ENCODE peak calls at places on chromosomes 13 and 19, in nine cellular contexts. K is thoracic aorta, A is epithelial cell of esophagus, T is NCI-H2227 treated with DMSO at 0.1 percent for 48 hours, S is posterior cingulate gyrus, J is GM23338, X is substantia nigra, Z is Right ventricle myocardium superior, B is SW 1271. U is an unnamed sample.

GRCh38 chr19:52691737-52692136 is 43.1 kb downstream of the ZNF611 start:
- DNase-seq in T (no peak), S (no peak), A (no peak), B (no peak), J (no peak), K (no peak), Z (no peak), X (no peak), U (no peak)

GRCh38 chr13:75473472-75473871 is 8.5 kb downstream of the TBC1D4 start:
- DNase-seq in S (no peak), J (no peak), Z (no peak), A (no peak), B (no peak), K (no peak), T (no peak), X (no peak), U (no peak)

GRCh38 chr13:29434217-29434940 is 161.1 kb downstream of the SLC7A1 start:
- DNase-seq in A (no peak), J (no peak), S (no peak), T (no peak), X (no peak), Z (no peak), B (no peak), K (no peak), U (no peak)

GRCh38 chr19:2054763-2055162 is 3.7 kb upstream of the MKNK2 start:
- DNase-seq in X (no peak), A (no peak), K (no peak), Z (peak), J (no peak), S (no peak), T (no peak), B (no peak), U (no peak)

GRCh38 chr19:15962319-15962718 is 13.5 kb downstream of the OR10H4 start:
- DNase-seq in Z (no peak), T (no peak), A (no peak), K (no peak), S (no peak), J (no peak), B (no peak), X (no peak), U (no peak)

GRCh38 chr19:3108775-3109174 is 14.6 kb downstream of the GNA11 start:
- DNase-seq in T (no peak), S (no peak), B (no peak), A (peak), J (peak), Z (peak), X (no peak), K (no peak), U (peak)

GRCh38 chr13:28582225-28582891 is 76.6 kb upstream of the POMP start:
- DNase-seq in X (no peak), T (no peak), S (no peak), J (no peak), K (no peak), Z (no peak), B (no peak), A (no peak), U (no peak)

GRCh38 chr13:78601124-78601885 is 2.0 kb downstream of the POU4F1 start:
- DNase-seq in J (peak), X (no peak), K (no peak), T (peak), B (no peak), A (no peak), S (peak), Z (no peak), U (no peak)

GRCh38 chr19:20423381-20424207 is 142.0 kb downstream of the ZNF737 start:
- DNase-seq in A (peak), J (peak), S (peak), B (no peak), Z (peak), X (peak), T (peak), K (no peak), U (no peak)

GRCh38 chr13:30800107-30800506 is 64.8 kb downstream of the ALOX5AP start:
- DNase-seq in K (no peak), A (no peak), B (no peak), S (no peak), T (no peak), Z (no peak), J (no peak), X (no peak), U (no peak)

GRCh38 chr19:10168386-10168948 is 26.3 kb downstream of the DNMT1 start:
- DNase-seq in X (no peak), B (no peak), J (no peak), Z (no peak), A (no peak), S (no peak), T (no peak), K (no peak), U (no peak)

GRCh38 chr13:36157475-36157874 is 26.3 kb upstream of the DCLK1 start:
- DNase-seq in Z (no peak), S (no peak), A (no peak), J (no peak), K (no peak), X (no peak), T (no peak), B (no peak), U (no peak)

GRCh38 chr13:32175943-32176342 is 139.2 kb downstream of the ZAR1L start:
- DNase-seq in A (no peak), J (no peak), B (no peak), Z (no peak), K (no peak), X (no peak), T (no peak), S (no peak), U (no peak)

GRCh38 chr19:55172741-55173140 is 6.3 kb upstream of the DNAAF3 start:
- DNase-seq in X (no peak), S (no peak), B (no peak), K (no peak), A (peak), T (peak), Z (no peak), J (no peak), U (no peak)

GRCh38 chr13:74979703-74980102 is 502.3 kb downstream of the TBC1D4 start:
- DNase-seq in Z (no peak), S (no peak), J (no peak), K (no peak), B (no peak), T (no peak), A (no peak), X (no peak), U (no peak)

GRCh38 chr13:60453490-60453889 is 56.5 kb downstream of the TDRD3 start:
- DNase-seq in B (no peak), J (peak), A (peak), X (no peak), S (no peak), Z (no peak), K (no peak), T (no peak), U (no peak)

GRCh38 chr13:113413178-113413897 is 40.0 kb downstream of the ADPRHL1 start:
- DNase-seq in B (no peak), Z (peak), S (peak), T (no peak), X (no peak), A (no peak), J (no peak), K (peak), U (no peak)

GRCh38 chr13:106041445-106041844 is 494.0 kb downstream of the EFNB2 start:
- DNase-seq in A (no peak), Z (no peak), X (no peak), K (no peak), S (no peak), J (no peak), B (no peak), T (no peak), U (no peak)

GRCh38 chr19:7679017-7679720 is 1.5 kb upstream of the TRAPPC5 start:
- DNase-seq in Z (no peak), A (peak), K (no peak), S (no peak), T (no peak), B (no peak), X (no peak), J (no peak), U (peak)

GRCh38 chr19:4889034-4889825 is 13.5 kb downstream of the ARRDC5 start:
- DNase-seq in X (no peak), J (no peak), T (no peak), K (no peak), B (no peak), A (peak), Z (no peak), S (no peak), U (peak)

GRCh38 chr19:49497047-49497789 is 984 bp downstream of the RPS11 start:
- DNase-seq in T (peak), A (peak), Z (peak), X (no peak), K (no peak), J (peak), S (no peak), B (no peak), U (no peak)

GRCh38 chr13:46679369-46680180 is 117.4 kb downstream of the ESD start:
- DNase-seq in X (no peak), B (no peak), A (no peak), K (no peak), S (no peak), T (peak), Z (no peak), J (no peak), U (no peak)

GRCh38 chr13:22061806-22062391 is 391.0 kb downstream of the FGF9 start:
- DNase-seq in Z (no peak), K (no peak), T (no peak), X (no peak), B (no peak), A (no peak), J (no peak), S (no peak), U (no peak)

U was measured in cerebellum.